ENCODE peak calls at places on chromosomes 7 and 10, in five cellular contexts. J is HCT116, O is PC-3, Y is GM23248, M is IMR-90. F is an unnamed sample.

GRCh38 chr10:105503714-105504113 is 862.6 kb downstream of the SORCS3 start:
- DNase-seq in J (no peak), O (no peak), Y (no peak), M (no peak), F (no peak)

GRCh38 chr10:72146559-72147323 is 58.4 kb upstream of the SPOCK2 start:
- DNase-seq in J (no peak), O (no peak), Y (peak; percentile 8), M (no peak), F (no peak)

GRCh38 chr7:101803203-101804086 is 14.0 kb upstream of the CUX1 start:
- DNase-seq in J (no peak), O (no peak), Y (no peak), M (no peak), F (no peak)

GRCh38 chr7:136883046-136883445 is 14.6 kb downstream of the CHRM2 start:
- DNase-seq in J (no peak), O (no peak), Y (peak; percentile 12), M (peak; percentile 52), F (no peak)

GRCh38 chr7:114533151-114533550 is 118.5 kb downstream of the FOXP2 start:
- DNase-seq in J (no peak), O (no peak), Y (no peak), M (no peak), F (no peak)

GRCh38 chr7:147419001-147419400 is 1171.6 kb upstream of the C7orf33 start:
- DNase-seq in J (no peak), O (no peak), Y (no peak), M (peak; percentile 19), F (no peak)

GRCh38 chr10:5643356-5643755 is 23.0 kb downstream of the ASB13 start:
- DNase-seq in J (no peak), O (no peak), Y (peak; percentile 54), M (no peak), F (no peak)

GRCh38 chr7:132499065-132499464 is 77.2 kb downstream of the PLXNA4 start:
- DNase-seq in J (no peak), O (no peak), Y (no peak), M (no peak), F (no peak)

GRCh38 chr10:94546616-94547175 is 1.1 kb downstream of the HELLS start:
- DNase-seq in J (no peak), O (no peak), Y (peak; percentile 26), M (peak; percentile 12), F (peak; percentile 24)

GRCh38 chr10:15238553-15239335 is 70.3 kb upstream of the NMT2 start:
- DNase-seq in J (no peak), O (no peak), Y (peak; percentile 60), M (peak; percentile 60), F (no peak)

GRCh38 chr7:133230591-133231194 is 22.2 kb upstream of the EXOC4 start:
- DNase-seq in J (peak; percentile 39), O (peak; percentile 75), Y (peak; percentile 51), M (peak; percentile 56), F (peak; percentile 73)

GRCh38 chr10:110497438-110498086 is at the start of gene DUSP5:
- DNase-seq in J (peak; percentile 93), O (peak; percentile 95), Y (peak; percentile 99), M (peak; percentile 92), F (peak; percentile 96)

DNA sequence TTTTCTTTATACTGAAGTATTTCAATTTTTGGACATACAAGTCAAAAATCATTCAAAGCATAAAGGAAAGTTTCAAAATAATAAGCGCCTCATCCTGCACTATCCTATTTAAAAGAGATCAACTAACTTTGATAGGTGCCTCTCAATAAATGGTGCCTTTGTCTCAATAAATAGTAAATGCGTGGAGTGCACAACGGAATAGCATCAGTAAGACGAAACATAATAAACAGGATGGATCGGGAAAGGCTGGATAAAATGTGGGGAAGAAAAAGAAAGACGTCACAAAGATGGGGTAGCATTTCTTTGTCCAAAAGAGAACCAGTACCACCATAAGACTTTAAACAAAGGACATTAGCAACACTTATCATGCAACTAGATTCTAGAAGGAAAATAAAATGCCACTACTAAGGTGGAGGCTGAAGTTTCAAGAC is 574 bp upstream of the PRKAR2B start:
- DNase-seq in J (no peak), O (no peak), Y (no peak), M (peak; percentile 4), F (no peak)
- H3K4me3 ChIP-seq in J (peak overlapping the region; percentile 49), O (peak overlapping the region; percentile 66), Y (peak overlapping the region; percentile 76), M (peak overlapping the region; percentile 93), F (peak overlapping the region; percentile 62)

DNA sequence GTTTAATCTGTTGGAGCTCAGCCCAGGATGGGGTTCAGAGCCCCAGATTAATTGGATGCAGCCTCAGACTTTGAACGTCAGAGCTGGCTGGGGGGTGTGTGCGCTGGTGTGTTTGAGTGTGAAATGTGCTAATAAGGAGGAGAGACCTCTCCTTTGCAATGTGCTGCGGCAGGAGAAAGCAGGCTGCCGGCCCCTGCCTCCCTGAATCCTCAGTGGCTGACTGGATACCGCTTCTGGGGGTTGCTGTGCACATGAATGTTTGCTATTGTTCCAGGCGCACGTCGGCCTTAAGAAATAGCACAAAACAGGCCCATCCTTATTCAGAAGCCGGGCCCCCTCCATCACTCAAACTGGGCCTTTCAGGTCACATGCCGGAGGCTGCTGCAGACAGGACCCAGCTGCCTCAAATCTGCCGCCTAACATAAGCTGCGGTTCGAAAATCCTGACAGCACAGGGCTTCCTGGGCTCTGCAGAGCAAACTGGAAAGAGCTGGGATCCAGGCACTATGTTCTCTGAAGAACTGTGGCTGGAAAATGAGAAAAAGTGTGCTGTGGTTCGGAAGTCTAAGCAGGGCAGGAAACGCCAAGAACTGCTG is 83.9 kb upstream of the PRR15 start:
- DNase-seq in J (no peak), O (no peak), Y (no peak), M (no peak), F (no peak)
- H3K27ac ChIP-seq in J (no peak overlapping the region), O (no peak overlapping the region), Y (no peak overlapping the region), M (no peak overlapping the region), F (no peak overlapping the region)

GRCh38 chr7:152050547-152050971 is 25.1 kb downstream of the GALNT11 start:
- DNase-seq in J (no peak), O (no peak), Y (peak; percentile 42), M (peak; percentile 52), F (no peak)
- H3K4me2 ChIP-seq in J (no peak overlapping the region), O (no peak overlapping the region), Y (peak overlapping the region; percentile 8), M (peak overlapping the region; percentile 14), F (no peak overlapping the region)

GRCh38 chr7:17144313-17144712 is 154.1 kb upstream of the AHR start:
- DNase-seq in J (no peak), O (peak; percentile 78), Y (peak; percentile 88), M (peak; percentile 46), F (no peak)
- H3K4me3 ChIP-seq in J (no peak overlapping the region), O (peak overlapping the region; percentile 2), Y (no peak overlapping the region), M (no peak overlapping the region), F (no peak overlapping the region)

GRCh38 chr7:27173412-27174076 is 576 bp downstream of the HOXA10 start:
- DNase-seq in J (no peak), O (no peak), Y (peak; percentile 74), M (no peak), F (no peak)
- H3K27ac ChIP-seq in J (peak overlapping the region; percentile 91), O (peak overlapping the region; percentile 97), Y (peak overlapping the region; percentile 99), M (no peak overlapping the region), F (no peak overlapping the region)

DNA sequence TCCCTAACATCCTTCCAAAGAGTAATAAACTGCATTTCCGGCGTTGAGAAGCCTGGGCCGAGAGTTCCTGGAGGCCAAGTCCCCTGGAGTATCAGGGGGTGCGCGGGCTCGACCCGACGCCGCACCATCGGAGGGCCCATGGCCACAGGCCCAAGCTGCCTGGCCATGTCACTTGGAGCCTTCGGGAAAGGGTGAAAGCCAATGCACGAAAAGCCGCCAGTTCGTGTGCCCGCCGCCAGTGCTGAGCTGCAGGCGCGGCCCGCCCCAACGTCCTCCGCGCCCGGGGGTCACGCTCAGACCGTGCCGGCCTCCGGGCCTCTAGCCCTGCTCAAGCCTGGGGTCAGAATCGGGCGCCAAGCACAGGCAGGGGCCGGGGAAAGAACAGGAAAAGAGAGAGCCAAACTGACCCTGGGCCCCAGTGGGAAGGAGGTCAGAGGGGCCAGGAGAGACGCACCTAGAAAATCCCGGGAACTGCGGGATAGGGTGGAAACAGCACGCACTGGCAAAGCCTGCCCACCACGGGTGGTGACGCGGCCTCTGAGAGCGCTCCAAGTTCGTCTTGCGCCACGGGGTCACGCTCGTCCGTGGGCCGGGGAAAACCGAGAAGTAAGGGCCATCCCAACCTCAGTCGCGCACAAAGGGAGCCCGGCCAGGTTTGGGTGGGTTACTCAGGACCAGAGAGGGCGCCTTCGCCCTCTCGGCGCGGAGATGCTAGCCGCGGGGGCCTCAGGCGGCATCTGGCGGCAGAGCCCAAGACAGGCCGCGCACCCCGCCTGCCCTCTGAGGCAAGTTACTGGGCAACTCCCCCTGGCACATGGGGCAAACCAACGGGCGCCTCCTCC is 4.2 kb upstream of the EBF3 start:
- DNase-seq in J (no peak), O (no peak), Y (no peak), M (no peak), F (no peak)
- H3K4me2 ChIP-seq in J (no peak overlapping the region), O (no peak overlapping the region), Y (no peak overlapping the region), M (no peak overlapping the region), F (no peak overlapping the region)

GRCh38 chr10:77506517-77506916 is 131.1 kb downstream of the KCNMA1 start:
- DNase-seq in J (no peak), O (no peak), Y (no peak), M (peak; percentile 23), F (no peak)

GRCh38 chr10:77504196-77504869 is 133.3 kb downstream of the KCNMA1 start:
- DNase-seq in J (peak; percentile 34), O (no peak), Y (peak; percentile 64), M (peak; percentile 76), F (no peak)

GRCh38 chr10:77507313-77507712 is 130.3 kb downstream of the KCNMA1 start:
- DNase-seq in J (no peak), O (peak; percentile 49), Y (peak; percentile 24), M (no peak), F (no peak)

GRCh38 chr10:77504870-77505257 is 132.7 kb downstream of the KCNMA1 start:
- DNase-seq in J (peak; percentile 83), O (peak; percentile 100), Y (peak; percentile 72), M (peak; percentile 56), F (no peak)

GRCh38 chr10:77505431-77506334 is 131.9 kb downstream of the KCNMA1 start:
- DNase-seq in J (peak; percentile 68), O (peak; percentile 99), Y (peak; percentile 94), M (peak; percentile 91), F (no peak)
- H3K4me3 ChIP-seq in J (no peak overlapping the region), O (peak overlapping the region; percentile 15), Y (peak overlapping the region; percentile 34), M (no peak overlapping the region), F (no peak overlapping the region)

GRCh38 chr7:149561072-149561471 is 63.5 kb upstream of the ZNF746 start:
- DNase-seq in J (no peak), O (no peak), Y (peak; percentile 29), M (no peak), F (no peak)

GRCh38 chr7:149562602-149563001 is 65.0 kb upstream of the ZNF746 start:
- DNase-seq in J (no peak), O (peak; percentile 4), Y (peak; percentile 70), M (peak; percentile 63), F (no peak)

GRCh38 chr7:149564340-149565095 is 66.9 kb upstream of the ZNF746 start:
- DNase-seq in J (no peak), O (no peak), Y (no peak), M (no peak), F (no peak)

GRCh38 chr7:149558149-149558861 is 60.7 kb upstream of the ZNF746 start:
- DNase-seq in J (peak; percentile 91), O (peak; percentile 95), Y (peak; percentile 81), M (peak; percentile 76), F (no peak)

GRCh38 chr7:149559711-149560110 is 62.1 kb upstream of the ZNF746 start:
- DNase-seq in J (no peak), O (peak; percentile 28), Y (peak; percentile 75), M (peak; percentile 51), F (no peak)
- H3K27ac ChIP-seq in J (no peak overlapping the region), O (no peak overlapping the region), Y (peak overlapping the region; percentile 55), M (no peak overlapping the region), F (no peak overlapping the region)

F was measured in MM.1S.